ENCODE peak calls at places on chromosome 3, in five cellular contexts. M is H54, Q is body of pancreas, U is stomach, P is NB4. G is an unnamed sample.

GRCh38 chr3:180744226-180744625 is 64.9 kb upstream of the CCDC39 start:
- DNase-seq in M (no peak), Q (no peak), U (no peak), P (no peak), G (no peak)

GRCh38 chr3:33717616-33717865 is 513 bp downstream of the CLASP2 start:
- DNase-seq in M (peak; percentile 58), Q (peak; percentile 71), U (peak; percentile 75), P (peak; percentile 76), G (peak; percentile 65)

GRCh38 chr3:153130312-153130977 is 31.6 kb upstream of the RAP2B start:
- DNase-seq in M (no peak), Q (no peak), U (no peak), P (peak; percentile 26), G (no peak)

GRCh38 chr3:90015688-90016356 is 908.4 kb downstream of the EPHA3 start:
- DNase-seq in M (no peak), Q (peak; percentile 24), U (no peak), P (no peak), G (peak; percentile 25)

GRCh38 chr3:178382388-178383061 is 153.7 kb upstream of the KCNMB2 start:
- DNase-seq in M (no peak), Q (no peak), U (no peak), P (no peak), G (no peak)

GRCh38 chr3:81443457-81443782 is 318.0 kb downstream of the GBE1 start:
- DNase-seq in M (no peak), Q (no peak), U (no peak), P (no peak), G (no peak)

GRCh38 chr3:127140501-127141460 is 52.1 kb upstream of the PRR23E start:
- DNase-seq in M (no peak), Q (no peak), U (no peak), P (no peak), G (no peak)

GRCh38 chr3:73729969-73730440 is 105.3 kb upstream of the PDZRN3 start:
- DNase-seq in M (no peak), Q (peak; percentile 29), U (peak; percentile 33), P (no peak), G (no peak)

GRCh38 chr3:83453010-83453409 is 1505.8 kb upstream of the CADM2 start:
- DNase-seq in M (no peak), Q (no peak), U (no peak), P (no peak), G (no peak)

GRCh38 chr3:142560118-142560517 is 18.4 kb downstream of the ATR start:
- DNase-seq in M (no peak), Q (no peak), U (no peak), P (no peak), G (no peak)

GRCh38 chr3:93979850-93980677 is at the start of gene ARL13B:
- DNase-seq in M (peak; percentile 85), Q (peak; percentile 99), U (peak; percentile 97), P (peak; percentile 96), G (peak; percentile 100)

GRCh38 chr3:71348001-71348632 is 235.4 kb downstream of the FOXP1 start:
- DNase-seq in M (no peak), Q (no peak), U (no peak), P (no peak), G (no peak)

GRCh38 chr3:43866529-43867353 is 176.0 kb downstream of the ABHD5 start:
- DNase-seq in M (no peak), Q (no peak), U (no peak), P (no peak), G (no peak)

GRCh38 chr3:149536429-149536828 is 61.9 kb downstream of the TM4SF4 start:
- DNase-seq in M (no peak), Q (peak; percentile 77), U (no peak), P (no peak), G (peak; percentile 65)

GRCh38 chr3:179526989-179527391 is 35.7 kb upstream of the ACTL6A start:
- DNase-seq in M (peak; percentile 58), Q (peak; percentile 25), U (no peak), P (peak; percentile 5), G (peak; percentile 17)

GRCh38 chr3:122857019-122857418 is 62.1 kb downstream of the SLC49A4 start:
- DNase-seq in M (no peak), Q (no peak), U (no peak), P (no peak), G (no peak)

GRCh38 chr3:194231840-194232832 is 96.2 kb downstream of the HES1 start:
- DNase-seq in M (no peak), Q (no peak), U (no peak), P (no peak), G (no peak)

GRCh38 chr3:173912126-173912525 is 514.6 kb downstream of the NLGN1 start:
- DNase-seq in M (no peak), Q (no peak), U (no peak), P (no peak), G (no peak)

GRCh38 chr3:113268917-113269316 is 57.6 kb downstream of the BOC start:
- DNase-seq in M (no peak), Q (no peak), U (no peak), P (no peak), G (no peak)

GRCh38 chr3:170490828-170491560 is 72.3 kb downstream of the CLDN11 start:
- DNase-seq in M (no peak), Q (no peak), U (no peak), P (peak; percentile 7), G (no peak)

GRCh38 chr3:126130081-126130855 is 46.3 kb upstream of the SLC41A3 start:
- DNase-seq in M (no peak), Q (no peak), U (peak; percentile 66), P (no peak), G (peak; percentile 4)

DNA sequence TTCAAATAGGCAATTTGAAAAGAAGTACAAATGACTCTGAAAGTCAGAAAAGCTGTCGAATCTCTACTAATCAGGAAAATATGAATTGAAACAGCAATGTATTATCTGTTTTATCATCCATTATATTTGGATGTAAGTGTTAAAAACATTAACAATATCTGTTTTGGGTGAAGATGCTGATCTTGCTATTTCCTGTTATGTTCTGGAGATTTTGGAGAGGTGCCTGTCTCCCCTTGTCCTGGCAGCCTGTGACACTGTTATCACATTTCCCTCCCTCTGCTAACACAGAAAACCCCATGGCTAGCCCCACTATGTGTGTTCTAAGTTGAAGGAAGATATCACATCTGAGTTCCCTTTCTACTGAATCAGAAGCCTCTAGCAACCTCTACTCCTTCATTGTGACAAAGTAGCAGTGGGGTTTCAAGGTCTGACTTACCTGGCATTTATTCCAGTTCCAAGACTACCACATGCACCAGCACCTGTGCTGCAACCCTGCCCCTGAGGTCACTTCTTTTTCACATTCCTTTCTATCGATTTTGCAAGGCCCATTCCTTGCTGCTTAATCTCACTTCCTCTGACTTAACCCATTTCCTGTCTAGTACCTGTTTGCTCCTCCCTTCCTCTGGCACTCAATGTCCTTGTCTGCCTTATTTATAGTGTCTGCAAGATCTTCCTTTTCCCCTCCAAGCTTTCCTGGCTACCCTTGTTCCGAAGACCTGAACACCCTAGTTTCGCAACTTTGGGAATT is 95.4 kb upstream of the COL8A1 start:
- DNase-seq in M (no peak), Q (no peak), U (no peak), P (no peak), G (no peak)
- TF ChIP-seq POLR2A in M (no peak), Q (no peak), U (no peak), P (no peak), G (no peak)

DNA sequence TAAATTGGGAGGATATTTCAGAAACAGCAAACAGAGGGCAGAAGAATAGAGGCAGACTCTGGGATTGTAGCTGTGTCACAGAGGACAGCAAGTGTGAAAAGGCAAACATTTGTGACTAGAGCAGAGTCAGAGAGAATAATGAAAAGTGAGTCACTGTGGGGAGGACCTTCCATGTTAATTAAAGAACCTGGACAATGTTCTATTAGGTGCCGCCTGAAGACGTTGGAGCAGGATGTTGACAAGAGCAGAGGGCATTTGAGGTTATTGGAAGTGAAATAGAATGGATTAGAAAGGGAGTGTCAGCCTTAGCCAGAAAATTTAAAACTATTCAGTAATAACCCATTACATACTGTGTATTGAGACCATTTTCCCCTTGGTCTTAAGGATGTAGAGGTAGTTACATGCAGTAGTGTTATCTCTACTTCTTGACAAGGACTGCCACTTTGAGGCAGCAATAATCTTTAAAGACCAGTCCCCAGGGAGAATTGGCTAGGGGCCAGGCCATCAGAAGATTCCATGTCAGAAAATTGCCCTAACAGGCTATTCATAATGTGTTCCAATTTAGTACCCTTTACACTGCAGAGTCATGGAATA is 5.8 kb downstream of the ACKR2 start:
- DNase-seq in M (no peak), Q (no peak), U (no peak), P (no peak), G (no peak)
- TF ChIP-seq POLR2A in M (no peak), Q (no peak), U (no peak), P (no peak), G (no peak)

GRCh38 chr3:155231792-155232191 is 61.7 kb downstream of the STRIT1 start:
- DNase-seq in M (no peak), Q (no peak), U (no peak), P (no peak), G (no peak)
- TF ChIP-seq POLR2A in M (no peak), Q (no peak), U (no peak), P (no peak), G (no peak)

DNA sequence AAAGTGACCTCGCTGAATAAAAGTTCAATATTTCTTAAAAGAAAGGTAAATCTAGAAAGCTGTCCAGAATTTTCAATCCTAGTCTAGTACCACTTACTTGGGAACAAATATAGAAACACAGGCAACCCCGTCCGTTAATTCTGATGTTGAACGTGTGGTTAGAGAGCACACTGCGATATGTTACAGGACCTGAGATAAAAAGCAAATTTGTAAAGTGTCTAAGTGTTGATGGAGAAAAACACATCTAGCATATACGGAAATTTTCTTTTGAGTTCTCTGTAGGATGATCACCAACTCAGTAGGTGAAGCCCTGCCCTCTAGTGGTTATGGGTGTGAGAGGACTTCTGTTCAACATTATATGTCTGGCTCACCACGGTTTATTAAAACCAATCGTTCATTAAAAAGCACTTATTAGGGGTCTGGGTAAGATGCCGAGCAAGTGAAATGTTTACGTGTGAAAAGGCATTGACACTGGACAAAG is 1.1 kb upstream of the ATP2C1 start:
- DNase-seq in M (peak; percentile 16), Q (peak; percentile 86), U (peak; percentile 74), P (peak; percentile 87), G (peak; percentile 90)
- TF ChIP-seq POLR2A in M (no peak), Q (no peak), U (no peak), P (no peak), G (no peak)

DNA sequence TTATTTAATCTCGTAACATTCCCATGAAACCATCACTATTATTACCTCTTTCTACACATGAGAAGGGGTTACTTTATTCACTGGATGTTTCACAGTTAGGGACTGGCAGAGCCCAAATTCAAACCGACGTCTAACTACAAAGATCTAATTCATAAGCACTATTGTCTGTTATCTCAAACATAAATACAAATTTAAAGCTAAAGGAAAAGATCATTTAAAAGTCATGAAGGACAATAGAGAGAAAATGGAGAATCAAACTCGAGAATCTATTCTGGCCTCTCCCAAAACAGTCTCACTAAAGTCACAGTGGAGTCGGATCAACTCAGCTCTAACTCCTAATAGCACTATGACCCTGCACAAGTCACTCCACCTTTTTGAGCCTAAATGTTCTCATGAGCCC is 287.7 kb downstream of the ZIC4 start:
- DNase-seq in M (no peak), Q (no peak), U (no peak), P (no peak), G (no peak)
- TF ChIP-seq POLR2A in M (no peak), Q (no peak), U (no peak), P (no peak), G (no peak)